ENCODE peak calls at places on chromosomes 2 and 18, in eight cellular contexts. Z is HCT116, C is transverse colon, E is breast epithelium, V is A549, P is IMR-90, G is lower leg skin, J is ovary. H is an unnamed sample.

GRCh38 chr2:167942495-167943081 is 304.8 kb downstream of the STK39 start:
- DNase-seq in P (no peak), E (no peak), J (no peak), C (no peak), V (no peak), G (no peak), Z (no peak), H (no peak)

GRCh38 chr2:107669335-107669734 is 157.4 kb upstream of the RGPD4 start:
- DNase-seq in J (no peak), Z (no peak), V (no peak), E (no peak), G (no peak), P (no peak), C (no peak), H (peak; percentile 23)

GRCh38 chr2:16334886-16335605 is 330.6 kb downstream of the CYRIA start:
- DNase-seq in P (no peak), Z (no peak), V (no peak), J (no peak), G (no peak), C (no peak), E (no peak), H (no peak)

GRCh38 chr18:58400337-58400885 is 228.5 kb downstream of the ALPK2 start:
- DNase-seq in J (no peak), P (no peak), V (no peak), E (no peak), Z (no peak), C (no peak), G (no peak), H (no peak)

GRCh38 chr2:114688241-114688640 is 245.8 kb downstream of the DPP10 start:
- DNase-seq in V (no peak), P (no peak), C (no peak), Z (no peak), G (no peak), J (no peak), E (no peak), H (no peak)

GRCh38 chr18:69817335-69817935 is 130.2 kb downstream of the CD226 start:
- DNase-seq in J (no peak), E (no peak), C (no peak), P (peak; percentile 98), V (no peak), G (no peak), Z (no peak), H (no peak)

GRCh38 chr18:61201516-61201915 is 131.7 kb upstream of the CDH20 start:
- DNase-seq in G (no peak), P (no peak), E (no peak), C (no peak), J (no peak), Z (no peak), V (no peak), H (no peak)

GRCh38 chr2:134122610-134123009 is 131.3 kb upstream of the MGAT5 start:
- DNase-seq in E (no peak), P (no peak), C (no peak), G (no peak), J (no peak), V (no peak), Z (no peak), H (no peak)

GRCh38 chr2:60282886-60283285 is 270.6 kb downstream of the BCL11A start:
- DNase-seq in E (no peak), P (no peak), C (no peak), G (no peak), J (no peak), V (no peak), Z (no peak), H (no peak)

GRCh38 chr2:201262718-201263117 is 2.4 kb downstream of the CASP8 start:
- DNase-seq in E (no peak), C (no peak), Z (no peak), V (no peak), G (no peak), P (no peak), J (no peak), H (no peak)

GRCh38 chr18:41323044-41323443 is 632.0 kb upstream of the PIK3C3 start:
- DNase-seq in P (peak; percentile 54), G (no peak), J (no peak), C (no peak), E (no peak), V (no peak), Z (no peak), H (no peak)

GRCh38 chr2:176518823-176519222 is 249.6 kb downstream of the MTX2 start:
- DNase-seq in C (no peak), E (no peak), J (no peak), P (no peak), G (no peak), Z (no peak), V (no peak), H (no peak)

DNA sequence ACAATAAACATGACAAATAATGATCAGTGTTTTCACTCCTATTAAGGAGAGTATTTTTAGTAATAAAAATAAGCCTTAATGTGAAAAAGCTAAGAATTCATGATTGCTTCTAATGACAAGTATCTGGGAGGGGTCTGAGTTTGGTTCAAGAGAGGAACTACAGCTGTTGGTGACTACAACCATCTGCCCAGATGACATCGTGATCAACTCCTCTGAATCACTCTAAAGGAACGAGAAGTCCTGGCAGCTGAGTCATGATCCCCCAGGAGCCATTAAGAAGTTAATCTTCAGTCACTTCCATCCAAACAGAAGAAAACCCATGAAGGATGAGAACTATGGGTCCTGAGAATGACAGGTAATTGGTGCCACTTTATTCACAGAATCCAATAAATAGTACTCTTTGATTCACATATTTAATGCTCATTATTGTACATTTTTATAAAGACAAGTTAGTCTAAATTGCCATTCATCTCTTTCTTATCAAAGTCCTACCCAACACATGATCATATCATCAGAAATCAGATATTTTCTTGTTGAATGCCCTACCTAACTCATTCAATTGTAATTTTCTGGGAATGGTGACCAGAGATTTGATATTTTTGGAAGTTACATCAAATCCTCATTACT is 6.8 kb downstream of the TFPI start:
- DNase-seq in P (peak; percentile 97), J (no peak), E (no peak), G (peak; percentile 85), V (peak; percentile 18), Z (peak; percentile 92), C (peak; percentile 32), H (peak; percentile 68)
- TF ChIP-seq POLR2A in P (no peak), J (no peak), E (no peak), G (no peak), V (no peak), Z (no peak), C (no peak), H (no peak)

GRCh38 chr2:238106698-238107524 is 6.8 kb downstream of the ESPNL start:
- DNase-seq in C (peak; percentile 39), P (no peak), G (no peak), Z (no peak), E (peak; percentile 48), J (peak; percentile 27), V (no peak), H (peak; percentile 50)
- TF ChIP-seq CTCF in C (peak; percentile 51), P (peak; percentile 16), G (no peak), Z (peak; percentile 47), E (no peak), J (no peak), V (peak; percentile 26), H (peak; percentile 14)

GRCh38 chr2:127525692-127526141 is 572 bp downstream of the IWS1 start:
- DNase-seq in P (peak; percentile 59), E (no peak), Z (no peak), G (no peak), J (no peak), V (peak; percentile 14), C (no peak), H (peak; percentile 76)

GRCh38 chr2:127523269-127523930 is 2.9 kb downstream of the IWS1 start:
- DNase-seq in E (no peak), C (no peak), V (no peak), Z (no peak), J (no peak), P (no peak), G (no peak), H (no peak)

GRCh38 chr2:127528487-127528886 is 2.2 kb upstream of the IWS1 start:
- DNase-seq in V (no peak), Z (no peak), C (no peak), G (no peak), E (no peak), J (no peak), P (no peak), H (peak; percentile 57)

GRCh38 chr2:127526940-127527804 is 883 bp upstream of the IWS1 start:
- DNase-seq in P (no peak), E (no peak), Z (peak; percentile 31), V (peak; percentile 26), C (no peak), J (no peak), G (no peak), H (no peak)

DNA sequence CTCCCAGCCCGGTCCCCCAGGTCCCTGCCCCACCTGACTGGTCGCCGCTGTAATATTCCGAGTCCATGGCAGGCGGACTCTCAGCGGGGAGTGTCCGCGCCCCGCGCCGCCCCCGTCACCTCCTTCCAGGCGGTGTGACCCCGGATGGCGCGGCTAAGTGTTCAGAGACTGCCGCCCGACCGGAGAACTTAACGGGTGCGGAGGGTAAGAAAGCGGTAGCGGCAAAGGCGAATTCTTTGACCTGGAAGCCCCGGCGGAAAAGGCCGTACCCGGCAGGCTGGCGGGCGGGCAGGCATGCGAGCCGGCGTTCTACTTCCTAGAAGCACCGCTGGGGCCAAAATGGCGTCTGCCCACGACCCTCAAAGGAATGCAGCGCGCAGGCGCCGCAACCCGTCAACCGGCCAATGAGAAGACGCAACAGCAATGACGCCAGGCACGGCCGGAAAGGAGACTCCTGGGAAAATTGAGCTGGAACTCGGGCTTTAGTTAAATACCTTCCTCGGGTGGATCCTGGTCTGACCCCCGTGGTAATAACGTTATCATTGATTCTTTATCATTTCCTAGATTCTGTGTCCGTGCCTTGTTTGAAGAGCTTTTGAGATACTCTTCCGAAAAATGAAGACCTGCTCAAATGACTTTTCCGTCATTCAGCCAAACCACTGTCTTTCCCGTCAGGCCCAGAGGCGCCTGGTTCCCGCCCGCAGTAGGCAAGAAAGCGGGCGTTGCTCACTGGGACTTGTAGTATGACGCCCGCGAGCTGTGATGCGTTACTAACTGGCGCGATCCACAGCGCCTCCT is at the start of gene IWS1:
- DNase-seq in E (peak; percentile 96), P (peak; percentile 97), G (peak; percentile 95), Z (peak; percentile 93), J (peak; percentile 96), V (peak; percentile 89), C (peak; percentile 96), H (peak; percentile 98)
- TF ChIP-seq POLR2A in E (peak; percentile 54), P (peak; percentile 79), G (no peak), Z (peak; percentile 48), J (peak; percentile 76), V (peak; percentile 49), C (peak; percentile 68), H (peak; percentile 60)

DNA sequence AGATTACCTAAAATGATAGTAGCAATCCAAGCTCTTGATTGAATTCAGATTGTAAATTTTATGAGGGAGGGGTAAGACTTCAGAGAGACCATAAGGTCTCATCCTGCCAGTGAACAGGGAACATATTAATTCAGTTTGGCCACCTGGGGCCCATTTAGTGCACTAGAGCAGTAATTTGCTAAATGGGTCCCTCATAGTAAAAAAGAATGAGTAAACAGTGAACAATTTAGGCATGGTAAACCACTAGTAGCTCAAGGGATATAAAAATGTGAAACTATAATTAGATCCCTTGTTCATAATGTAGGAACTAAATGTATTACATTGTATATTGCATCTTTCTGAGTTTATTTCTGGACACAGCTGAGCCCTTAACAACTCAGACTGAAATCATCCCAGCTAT is 4.9 kb upstream of the PHLPP1 start:
- DNase-seq in G (no peak), V (no peak), C (no peak), P (peak; percentile 33), E (no peak), J (no peak), Z (no peak), H (no peak)
- TF ChIP-seq CTCF in G (no peak), V (no peak), C (no peak), P (peak; percentile 3), E (no peak), J (no peak), Z (no peak), H (no peak)

GRCh38 chr2:85437488-85438290 is 19.2 kb downstream of the SH2D6 start:
- DNase-seq in V (peak; percentile 89), Z (no peak), C (peak; percentile 88), G (peak; percentile 84), P (peak; percentile 77), J (peak; percentile 94), E (peak; percentile 85), H (peak; percentile 91)
- TF ChIP-seq POLR2A in V (peak; percentile 40), Z (no peak), C (peak; percentile 82), G (peak; percentile 87), P (peak; percentile 78), J (peak; percentile 92), E (peak; percentile 85), H (peak; percentile 64)